ENCODE peak calls at places on chromosomes 3 and 15, in six cellular contexts. One of them, this sample, is unnamed.

GRCh38 chr15:67897646-67898045 is 57.8 kb upstream of the RNU6-1 start:
- DNase-seq in transverse colon: no peak
- DNase-seq in cardiac muscle cell: no peak
- DNase-seq in CD8-positive, alpha-beta T cell: no peak
- DNase-seq in lower lobe of right lung: no peak
- DNase-seq in OCI-LY7: no peak
- DNase-seq in this sample: no peak

GRCh38 chr15:70512772-70513362 is 250.5 kb downstream of the UACA start:
- DNase-seq in cardiac muscle cell: peak; percentile 26
- DNase-seq in OCI-LY7: peak; percentile 84
- DNase-seq in transverse colon: peak; percentile 50
- DNase-seq in CD8-positive, alpha-beta T cell: peak; percentile 54
- DNase-seq in lower lobe of right lung: peak; percentile 73
- DNase-seq in this sample: peak; percentile 61

GRCh38 chr3:15255215-15255614 is 49.2 kb downstream of the CAPN7 start:
- DNase-seq in cardiac muscle cell: no peak
- DNase-seq in lower lobe of right lung: no peak
- DNase-seq in transverse colon: no peak
- DNase-seq in CD8-positive, alpha-beta T cell: no peak
- DNase-seq in OCI-LY7: no peak
- DNase-seq in this sample: no peak

GRCh38 chr3:106332884-106333283 is 464.1 kb upstream of the CBLB start:
- DNase-seq in CD8-positive, alpha-beta T cell: no peak
- DNase-seq in lower lobe of right lung: no peak
- DNase-seq in cardiac muscle cell: no peak
- DNase-seq in OCI-LY7: no peak
- DNase-seq in transverse colon: no peak
- DNase-seq in this sample: no peak

GRCh38 chr3:108862865-108863798 is 40.5 kb downstream of the TRAT1 start:
- DNase-seq in cardiac muscle cell: no peak
- DNase-seq in lower lobe of right lung: no peak
- DNase-seq in CD8-positive, alpha-beta T cell: peak; percentile 5
- DNase-seq in transverse colon: no peak
- DNase-seq in OCI-LY7: no peak
- DNase-seq in this sample: peak; percentile 36

GRCh38 chr3:30667250-30667585 is 60.8 kb downstream of the TGFBR2 start:
- DNase-seq in OCI-LY7: no peak
- DNase-seq in transverse colon: no peak
- DNase-seq in CD8-positive, alpha-beta T cell: no peak
- DNase-seq in cardiac muscle cell: peak; percentile 42
- DNase-seq in lower lobe of right lung: no peak
- DNase-seq in this sample: peak; percentile 52

GRCh38 chr3:151318946-151319345 is 2.3 kb upstream of the GPR87 start:
- DNase-seq in CD8-positive, alpha-beta T cell: no peak
- DNase-seq in transverse colon: no peak
- DNase-seq in cardiac muscle cell: no peak
- DNase-seq in OCI-LY7: no peak
- DNase-seq in lower lobe of right lung: no peak
- DNase-seq in this sample: no peak

GRCh38 chr15:70093481-70094309 is 4.0 kb downstream of the TLE3 start:
- DNase-seq in CD8-positive, alpha-beta T cell: no peak
- DNase-seq in lower lobe of right lung: no peak
- DNase-seq in OCI-LY7: no peak
- DNase-seq in cardiac muscle cell: no peak
- DNase-seq in transverse colon: peak; percentile 68
- DNase-seq in this sample: no peak

GRCh38 chr15:89128320-89129122 is 40.3 kb downstream of the ABHD2 start:
- DNase-seq in lower lobe of right lung: no peak
- DNase-seq in CD8-positive, alpha-beta T cell: no peak
- DNase-seq in cardiac muscle cell: no peak
- DNase-seq in OCI-LY7: no peak
- DNase-seq in transverse colon: no peak
- DNase-seq in this sample: no peak

GRCh38 chr3:9732080-9732752 is 681 bp downstream of the BRPF1 start:
- DNase-seq in OCI-LY7: peak; percentile 19
- DNase-seq in cardiac muscle cell: peak; percentile 36
- DNase-seq in CD8-positive, alpha-beta T cell: peak; percentile 40
- DNase-seq in transverse colon: peak; percentile 26
- DNase-seq in lower lobe of right lung: peak; percentile 73
- DNase-seq in this sample: peak; percentile 36

GRCh38 chr3:184632551-184632950 is 71.0 kb downstream of the EPHB3 start:
- DNase-seq in lower lobe of right lung: no peak
- DNase-seq in cardiac muscle cell: peak; percentile 45
- DNase-seq in CD8-positive, alpha-beta T cell: no peak
- DNase-seq in OCI-LY7: no peak
- DNase-seq in transverse colon: peak; percentile 71
- DNase-seq in this sample: no peak

GRCh38 chr3:111229301-111229700 is 157.7 kb downstream of the NECTIN3 start:
- DNase-seq in lower lobe of right lung: no peak
- DNase-seq in transverse colon: no peak
- DNase-seq in OCI-LY7: no peak
- DNase-seq in CD8-positive, alpha-beta T cell: no peak
- DNase-seq in cardiac muscle cell: no peak
- DNase-seq in this sample: no peak

GRCh38 chr3:81891056-81891455 is 129.6 kb upstream of the GBE1 start:
- DNase-seq in CD8-positive, alpha-beta T cell: no peak
- DNase-seq in transverse colon: no peak
- DNase-seq in cardiac muscle cell: no peak
- DNase-seq in lower lobe of right lung: no peak
- DNase-seq in OCI-LY7: no peak
- DNase-seq in this sample: no peak

GRCh38 chr15:73988075-73988969 is 3.8 kb downstream of the STOML1 start:
- DNase-seq in transverse colon: no peak
- DNase-seq in CD8-positive, alpha-beta T cell: no peak
- DNase-seq in cardiac muscle cell: no peak
- DNase-seq in lower lobe of right lung: no peak
- DNase-seq in OCI-LY7: no peak
- DNase-seq in this sample: no peak

GRCh38 chr15:92068121-92068520 is 214.6 kb downstream of the SLCO3A1 start:
- DNase-seq in OCI-LY7: no peak
- DNase-seq in CD8-positive, alpha-beta T cell: no peak
- DNase-seq in lower lobe of right lung: no peak
- DNase-seq in transverse colon: no peak
- DNase-seq in cardiac muscle cell: no peak
- DNase-seq in this sample: no peak

GRCh38 chr3:179526989-179527391 is 35.7 kb upstream of the ACTL6A start:
- DNase-seq in transverse colon: peak; percentile 11
- DNase-seq in lower lobe of right lung: no peak
- DNase-seq in cardiac muscle cell: peak; percentile 42
- DNase-seq in CD8-positive, alpha-beta T cell: no peak
- DNase-seq in OCI-LY7: no peak
- DNase-seq in this sample: no peak

GRCh38 chr3:43620953-43621405 is 832 bp downstream of the ANO10 start:
- DNase-seq in cardiac muscle cell: no peak
- DNase-seq in CD8-positive, alpha-beta T cell: no peak
- DNase-seq in lower lobe of right lung: no peak
- DNase-seq in transverse colon: no peak
- DNase-seq in OCI-LY7: no peak
- DNase-seq in this sample: peak; percentile 7

GRCh38 chr3:131755380-131755779 is 252.6 kb upstream of the MRPL3 start:
- DNase-seq in CD8-positive, alpha-beta T cell: no peak
- DNase-seq in OCI-LY7: no peak
- DNase-seq in cardiac muscle cell: no peak
- DNase-seq in transverse colon: no peak
- DNase-seq in lower lobe of right lung: no peak
- DNase-seq in this sample: no peak

GRCh38 chr3:12460132-12460531 is 24.1 kb upstream of the TSEN2 start:
- DNase-seq in cardiac muscle cell: no peak
- DNase-seq in OCI-LY7: no peak
- DNase-seq in CD8-positive, alpha-beta T cell: no peak
- DNase-seq in transverse colon: peak; percentile 69
- DNase-seq in lower lobe of right lung: no peak
- DNase-seq in this sample: no peak

GRCh38 chr15:60122691-60123090 is 118.6 kb downstream of the FOXB1 start:
- DNase-seq in lower lobe of right lung: no peak
- DNase-seq in cardiac muscle cell: no peak
- DNase-seq in CD8-positive, alpha-beta T cell: no peak
- DNase-seq in OCI-LY7: no peak
- DNase-seq in transverse colon: no peak
- DNase-seq in this sample: no peak

GRCh38 chr15:60125334-60125733 is 121.2 kb downstream of the FOXB1 start:
- DNase-seq in OCI-LY7: no peak
- DNase-seq in lower lobe of right lung: no peak
- DNase-seq in cardiac muscle cell: no peak
- DNase-seq in CD8-positive, alpha-beta T cell: no peak
- DNase-seq in transverse colon: no peak
- DNase-seq in this sample: no peak

GRCh38 chr15:60121845-60122244 is 117.7 kb downstream of the FOXB1 start:
- DNase-seq in lower lobe of right lung: no peak
- DNase-seq in CD8-positive, alpha-beta T cell: no peak
- DNase-seq in cardiac muscle cell: no peak
- DNase-seq in transverse colon: no peak
- DNase-seq in OCI-LY7: no peak
- DNase-seq in this sample: no peak

GRCh38 chr15:60126661-60127060 is 122.5 kb downstream of the FOXB1 start:
- DNase-seq in CD8-positive, alpha-beta T cell: no peak
- DNase-seq in cardiac muscle cell: no peak
- DNase-seq in transverse colon: no peak
- DNase-seq in OCI-LY7: no peak
- DNase-seq in lower lobe of right lung: no peak
- DNase-seq in this sample: no peak

DNA sequence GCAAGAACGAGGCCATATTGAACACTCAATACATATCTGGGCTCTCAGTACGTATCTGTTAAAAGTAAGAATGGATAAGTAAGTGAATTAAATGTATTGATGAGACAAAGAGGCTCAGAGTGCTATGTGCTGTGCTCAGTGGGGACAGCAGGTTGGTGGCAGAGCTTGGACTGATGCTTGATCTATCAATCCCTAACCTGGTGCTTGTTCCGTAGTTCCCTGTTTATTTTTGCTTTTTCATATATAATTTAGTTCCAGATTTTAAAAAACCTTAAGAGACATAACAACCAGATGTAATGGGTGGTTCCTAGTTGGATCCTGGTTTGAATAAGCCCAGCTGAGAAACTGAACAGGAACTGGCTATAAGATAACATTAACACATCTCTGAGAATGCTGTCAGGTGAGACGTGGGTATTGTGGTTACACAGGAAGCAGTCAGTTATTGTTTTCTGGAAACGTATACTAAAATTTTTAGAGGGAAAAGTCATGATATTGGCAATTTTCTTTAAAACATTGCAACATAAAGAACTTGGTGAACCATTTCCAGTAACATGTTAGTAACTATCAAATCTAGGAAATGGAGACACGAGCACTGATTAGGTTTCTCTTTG is 120.5 kb downstream of the FOXB1 start:
- DNase-seq in transverse colon: no peak
- DNase-seq in OCI-LY7: peak; percentile 11
- DNase-seq in cardiac muscle cell: no peak
- DNase-seq in lower lobe of right lung: no peak
- DNase-seq in CD8-positive, alpha-beta T cell: no peak
- DNase-seq in this sample: no peak
- H3K4me1 ChIP-seq in transverse colon: no peaks in the 10 kb centered on the region
- H3K4me1 ChIP-seq in OCI-LY7: peaks cover 17% of the 10 kb centered on the region
- H3K4me1 ChIP-seq in cardiac muscle cell: peaks cover 8% of the 10 kb centered on the region
- H3K4me1 ChIP-seq in lower lobe of right lung: peaks cover 15% of the 10 kb centered on the region
- H3K4me1 ChIP-seq in CD8-positive, alpha-beta T cell: peaks cover 5% of the 10 kb centered on the region
- H3K4me1 ChIP-seq in this sample: peaks cover 28% of the 10 kb centered on the region

GRCh38 chr3:170353485-170353884 is 4.0 kb upstream of the SKIL start:
- DNase-seq in lower lobe of right lung: no peak
- DNase-seq in cardiac muscle cell: no peak
- DNase-seq in transverse colon: no peak
- DNase-seq in CD8-positive, alpha-beta T cell: no peak
- DNase-seq in OCI-LY7: no peak
- DNase-seq in this sample: no peak

GRCh38 chr3:170357920-170358854 is 672 bp downstream of the SKIL start:
- DNase-seq in OCI-LY7: peak; percentile 80
- DNase-seq in transverse colon: peak; percentile 88
- DNase-seq in CD8-positive, alpha-beta T cell: peak; percentile 86
- DNase-seq in lower lobe of right lung: peak; percentile 92
- DNase-seq in cardiac muscle cell: peak; percentile 69
- DNase-seq in this sample: peak; percentile 64

GRCh38 chr3:170357176-170357919 is at the start of gene SKIL:
- DNase-seq in transverse colon: peak; percentile 98
- DNase-seq in lower lobe of right lung: peak; percentile 99
- DNase-seq in CD8-positive, alpha-beta T cell: peak; percentile 99
- DNase-seq in OCI-LY7: peak; percentile 97
- DNase-seq in cardiac muscle cell: peak; percentile 98
- DNase-seq in this sample: peak; percentile 97

GRCh38 chr3:170356596-170357175 is 829 bp upstream of the SKIL start:
- DNase-seq in OCI-LY7: peak; percentile 85
- DNase-seq in cardiac muscle cell: peak; percentile 94
- DNase-seq in lower lobe of right lung: peak; percentile 89
- DNase-seq in transverse colon: peak; percentile 89
- DNase-seq in CD8-positive, alpha-beta T cell: peak; percentile 58
- DNase-seq in this sample: peak; percentile 46

GRCh38 chr3:170355738-170356595 is 1.5 kb upstream of the SKIL start:
- DNase-seq in transverse colon: peak; percentile 56
- DNase-seq in CD8-positive, alpha-beta T cell: peak; percentile 37
- DNase-seq in lower lobe of right lung: peak; percentile 63
- DNase-seq in OCI-LY7: peak; percentile 72
- DNase-seq in cardiac muscle cell: peak; percentile 47
- DNase-seq in this sample: peak; percentile 57
- H3K4me1 ChIP-seq in transverse colon: peaks cover 10% of the 10 kb centered on the region
- H3K4me1 ChIP-seq in CD8-positive, alpha-beta T cell: peaks cover 24% of the 10 kb centered on the region
- H3K4me1 ChIP-seq in lower lobe of right lung: peaks cover 44% of the 10 kb centered on the region
- H3K4me1 ChIP-seq in OCI-LY7: peaks cover 59% of the 10 kb centered on the region
- H3K4me1 ChIP-seq in cardiac muscle cell: peaks cover 25% of the 10 kb centered on the region
- H3K4me1 ChIP-seq in this sample: peaks cover 26% of the 10 kb centered on the region

GRCh38 chr15:42581272-42581730 is 5.9 kb downstream of the STARD9 start:
- DNase-seq in CD8-positive, alpha-beta T cell: peak; percentile 81
- DNase-seq in transverse colon: peak; percentile 88
- DNase-seq in OCI-LY7: peak; percentile 73
- DNase-seq in lower lobe of right lung: peak; percentile 93
- DNase-seq in cardiac muscle cell: peak; percentile 92
- DNase-seq in this sample: peak; percentile 79
- H3K4me1 ChIP-seq in CD8-positive, alpha-beta T cell: peaks cover 20% of the 10 kb centered on the region
- H3K4me1 ChIP-seq in transverse colon: peaks cover 35% of the 10 kb centered on the region
- H3K4me1 ChIP-seq in OCI-LY7: peaks cover 54% of the 10 kb centered on the region
- H3K4me1 ChIP-seq in lower lobe of right lung: peaks cover 61% of the 10 kb centered on the region
- H3K4me1 ChIP-seq in cardiac muscle cell: peaks cover 19% of the 10 kb centered on the region
- H3K4me1 ChIP-seq in this sample: peaks cover 20% of the 10 kb centered on the region

GRCh38 chr15:101684384-101684783 is 32.2 kb upstream of the TM2D3 start:
- DNase-seq in transverse colon: no peak
- DNase-seq in cardiac muscle cell: peak; percentile 71
- DNase-seq in CD8-positive, alpha-beta T cell: no peak
- DNase-seq in lower lobe of right lung: no peak
- DNase-seq in OCI-LY7: no peak
- DNase-seq in this sample: no peak

GRCh38 chr15:101689901-101690300 is 34.4 kb downstream of the TARS3 start:
- DNase-seq in OCI-LY7: no peak
- DNase-seq in CD8-positive, alpha-beta T cell: no peak
- DNase-seq in cardiac muscle cell: no peak
- DNase-seq in transverse colon: no peak
- DNase-seq in lower lobe of right lung: no peak
- DNase-seq in this sample: no peak

GRCh38 chr15:101679861-101680260 is 27.7 kb upstream of the TM2D3 start:
- DNase-seq in CD8-positive, alpha-beta T cell: no peak
- DNase-seq in transverse colon: no peak
- DNase-seq in OCI-LY7: no peak
- DNase-seq in cardiac muscle cell: no peak
- DNase-seq in lower lobe of right lung: no peak
- DNase-seq in this sample: no peak

DNA sequence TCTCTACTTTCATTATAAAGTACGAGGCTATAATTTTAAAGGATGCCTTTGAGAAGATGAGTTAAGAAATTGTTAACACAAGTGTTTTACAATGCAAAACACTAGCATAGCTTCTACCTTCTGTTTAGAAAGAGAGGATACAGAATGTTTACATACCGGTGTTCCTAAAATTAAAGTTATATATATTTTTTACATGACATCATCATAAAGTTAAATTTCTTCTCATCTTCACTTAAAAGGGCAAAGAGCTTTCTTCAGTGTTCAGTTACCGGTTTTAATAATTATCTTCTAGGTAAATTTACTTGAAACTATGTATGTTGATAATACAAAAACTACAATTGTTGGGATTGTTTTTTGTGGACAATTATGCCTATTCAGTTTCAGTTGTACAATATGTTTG is 32.7 kb upstream of the TM2D3 start:
- DNase-seq in cardiac muscle cell: no peak
- DNase-seq in CD8-positive, alpha-beta T cell: no peak
- DNase-seq in OCI-LY7: no peak
- DNase-seq in lower lobe of right lung: no peak
- DNase-seq in transverse colon: no peak
- DNase-seq in this sample: no peak
- H3K4me1 ChIP-seq in cardiac muscle cell: peaks cover 9% of the 10 kb centered on the region
- H3K4me1 ChIP-seq in CD8-positive, alpha-beta T cell: no peaks in the 10 kb centered on the region
- H3K4me1 ChIP-seq in OCI-LY7: no peaks in the 10 kb centered on the region
- H3K4me1 ChIP-seq in lower lobe of right lung: no peaks in the 10 kb centered on the region
- H3K4me1 ChIP-seq in transverse colon: no peaks in the 10 kb centered on the region
- H3K4me1 ChIP-seq in this sample: no peaks in the 10 kb centered on the region

This sample was measured in CD4-positive, alpha-beta memory T cell.